ENCODE peak calls at places on chromosomes 3 and 15, in seven cellular contexts. One of them, this sample, is unnamed.

GRCh38 chr3:87867001-87867400 is 191.8 kb downstream of the CGGBP1 start:
- DNase-seq in mesenchymal stem cell: peak
- DNase-seq in IMR-90: no peak
- DNase-seq in mesendoderm: peak
- DNase-seq in trophoblast cell: no peak
- DNase-seq in neuronal stem cell: no peak
- DNase-seq in H1: no peak
- DNase-seq in this sample: no peak

GRCh38 chr15:75663931-75664421 is 16.3 kb downstream of the SNX33 start:
- DNase-seq in IMR-90: no peak
- DNase-seq in neuronal stem cell: no peak
- DNase-seq in mesenchymal stem cell: no peak
- DNase-seq in mesendoderm: no peak
- DNase-seq in H1: no peak
- DNase-seq in trophoblast cell: peak
- DNase-seq in this sample: no peak

GRCh38 chr15:95551580-95551979 is 778.9 kb upstream of the NR2F2 start:
- DNase-seq in H1: no peak
- DNase-seq in trophoblast cell: no peak
- DNase-seq in neuronal stem cell: no peak
- DNase-seq in mesendoderm: no peak
- DNase-seq in IMR-90: no peak
- DNase-seq in mesenchymal stem cell: no peak
- DNase-seq in this sample: no peak

GRCh38 chr3:136490646-136491405 is 240.7 kb downstream of the PCCB start:
- DNase-seq in mesenchymal stem cell: no peak
- DNase-seq in IMR-90: no peak
- DNase-seq in H1: no peak
- DNase-seq in mesendoderm: no peak
- DNase-seq in trophoblast cell: no peak
- DNase-seq in neuronal stem cell: no peak
- DNase-seq in this sample: no peak

GRCh38 chr3:178019645-178020044 is 516.6 kb upstream of the KCNMB2 start:
- DNase-seq in mesenchymal stem cell: no peak
- DNase-seq in mesendoderm: no peak
- DNase-seq in H1: no peak
- DNase-seq in IMR-90: no peak
- DNase-seq in neuronal stem cell: no peak
- DNase-seq in trophoblast cell: no peak
- DNase-seq in this sample: no peak

GRCh38 chr15:92954578-92954977 is 54.5 kb downstream of the CHD2 start:
- DNase-seq in neuronal stem cell: no peak
- DNase-seq in IMR-90: no peak
- DNase-seq in H1: no peak
- DNase-seq in mesenchymal stem cell: no peak
- DNase-seq in mesendoderm: peak
- DNase-seq in trophoblast cell: no peak
- DNase-seq in this sample: no peak

GRCh38 chr3:90091557-90091956 is 984.1 kb downstream of the EPHA3 start:
- DNase-seq in H1: no peak
- DNase-seq in mesenchymal stem cell: peak
- DNase-seq in IMR-90: peak
- DNase-seq in neuronal stem cell: no peak
- DNase-seq in mesendoderm: peak
- DNase-seq in trophoblast cell: no peak
- DNase-seq in this sample: peak

GRCh38 chr3:153624310-153625030 is 462.4 kb downstream of the RAP2B start:
- DNase-seq in trophoblast cell: no peak
- DNase-seq in neuronal stem cell: no peak
- DNase-seq in mesenchymal stem cell: no peak
- DNase-seq in IMR-90: no peak
- DNase-seq in H1: no peak
- DNase-seq in mesendoderm: no peak
- DNase-seq in this sample: no peak

GRCh38 chr3:190513409-190514162 is at the start of gene IL1RAP:
- DNase-seq in H1: peak
- DNase-seq in mesendoderm: peak
- DNase-seq in trophoblast cell: peak
- DNase-seq in IMR-90: peak
- DNase-seq in neuronal stem cell: peak
- DNase-seq in mesenchymal stem cell: peak
- DNase-seq in this sample: peak

GRCh38 chr3:11411956-11412355 is 139.8 kb downstream of the ATG7 start:
- DNase-seq in H1: no peak
- DNase-seq in IMR-90: no peak
- DNase-seq in trophoblast cell: no peak
- DNase-seq in mesendoderm: no peak
- DNase-seq in neuronal stem cell: no peak
- DNase-seq in mesenchymal stem cell: no peak
- DNase-seq in this sample: no peak

GRCh38 chr3:71724584-71725278 is 471 bp downstream of the EIF4E3 start:
- DNase-seq in mesendoderm: no peak
- DNase-seq in mesenchymal stem cell: peak
- DNase-seq in IMR-90: no peak
- DNase-seq in H1: no peak
- DNase-seq in neuronal stem cell: peak
- DNase-seq in trophoblast cell: no peak
- DNase-seq in this sample: no peak

GRCh38 chr3:172711457-172711800 is 562 bp upstream of the NCEH1 start:
- DNase-seq in mesendoderm: no peak
- DNase-seq in H1: no peak
- DNase-seq in mesenchymal stem cell: no peak
- DNase-seq in IMR-90: no peak
- DNase-seq in neuronal stem cell: no peak
- DNase-seq in trophoblast cell: peak
- DNase-seq in this sample: no peak

GRCh38 chr3:139318826-139319225 is 25.0 kb upstream of the MRPS22 start:
- DNase-seq in H1: no peak
- DNase-seq in neuronal stem cell: no peak
- DNase-seq in mesendoderm: no peak
- DNase-seq in IMR-90: no peak
- DNase-seq in mesenchymal stem cell: no peak
- DNase-seq in trophoblast cell: no peak
- DNase-seq in this sample: no peak

DNA sequence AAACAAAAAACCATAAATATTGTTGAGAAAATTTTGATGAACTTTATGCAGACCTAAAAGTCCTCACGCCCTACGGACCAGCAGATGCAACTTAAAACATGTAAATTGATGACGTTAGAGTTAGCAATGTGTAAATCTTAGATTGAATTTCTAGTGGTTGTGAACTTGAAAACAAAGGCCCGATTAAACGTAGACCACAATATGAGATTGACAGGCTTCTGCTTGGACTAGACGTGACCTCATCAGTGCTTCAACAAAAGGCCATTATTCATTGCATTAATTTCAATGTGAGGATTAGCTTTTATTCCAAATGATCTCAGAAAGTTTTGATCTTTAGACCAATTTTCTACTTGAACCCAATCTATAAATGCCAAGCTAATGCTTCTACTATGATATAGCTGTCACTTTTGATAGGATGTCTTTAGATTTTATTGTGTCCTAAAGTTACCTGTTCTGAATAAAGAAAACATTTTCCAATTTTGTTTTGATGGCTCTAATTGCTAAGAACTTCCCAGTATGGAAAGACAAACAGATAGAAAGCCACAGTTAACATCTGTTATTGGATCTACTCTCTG is 55.4 kb upstream of the SPPL2A start:
- DNase-seq in trophoblast cell: no peak
- DNase-seq in mesendoderm: no peak
- DNase-seq in IMR-90: no peak
- DNase-seq in H1: no peak
- DNase-seq in neuronal stem cell: no peak
- DNase-seq in mesenchymal stem cell: no peak
- DNase-seq in this sample: no peak
- H3K4ac ChIP-seq in trophoblast cell: no peak
- H3K4ac ChIP-seq in mesendoderm: no peak
- H3K4ac ChIP-seq in IMR-90: no peak
- H3K4ac ChIP-seq in H1: no peak
- H3K4ac ChIP-seq in neuronal stem cell: no peak
- H3K4ac ChIP-seq in mesenchymal stem cell: no peak
- H3K4ac ChIP-seq in this sample: no peak

GRCh38 chr15:39882602-39883001 is 37.5 kb downstream of the GPR176 start:
- DNase-seq in neuronal stem cell: no peak
- DNase-seq in mesendoderm: no peak
- DNase-seq in H1: no peak
- DNase-seq in trophoblast cell: no peak
- DNase-seq in IMR-90: no peak
- DNase-seq in mesenchymal stem cell: no peak
- DNase-seq in this sample: no peak

GRCh38 chr15:39887832-39888231 is 32.2 kb downstream of the GPR176 start:
- DNase-seq in IMR-90: peak
- DNase-seq in trophoblast cell: no peak
- DNase-seq in mesendoderm: peak
- DNase-seq in neuronal stem cell: no peak
- DNase-seq in mesenchymal stem cell: peak
- DNase-seq in H1: no peak
- DNase-seq in this sample: peak

GRCh38 chr15:39887211-39887610 is 32.9 kb downstream of the GPR176 start:
- DNase-seq in H1: peak
- DNase-seq in mesenchymal stem cell: no peak
- DNase-seq in trophoblast cell: no peak
- DNase-seq in mesendoderm: peak
- DNase-seq in neuronal stem cell: no peak
- DNase-seq in IMR-90: no peak
- DNase-seq in this sample: peak

GRCh38 chr15:39886418-39886817 is 33.6 kb downstream of the GPR176 start:
- DNase-seq in mesenchymal stem cell: no peak
- DNase-seq in trophoblast cell: no peak
- DNase-seq in H1: no peak
- DNase-seq in IMR-90: no peak
- DNase-seq in neuronal stem cell: no peak
- DNase-seq in mesendoderm: peak
- DNase-seq in this sample: no peak

DNA sequence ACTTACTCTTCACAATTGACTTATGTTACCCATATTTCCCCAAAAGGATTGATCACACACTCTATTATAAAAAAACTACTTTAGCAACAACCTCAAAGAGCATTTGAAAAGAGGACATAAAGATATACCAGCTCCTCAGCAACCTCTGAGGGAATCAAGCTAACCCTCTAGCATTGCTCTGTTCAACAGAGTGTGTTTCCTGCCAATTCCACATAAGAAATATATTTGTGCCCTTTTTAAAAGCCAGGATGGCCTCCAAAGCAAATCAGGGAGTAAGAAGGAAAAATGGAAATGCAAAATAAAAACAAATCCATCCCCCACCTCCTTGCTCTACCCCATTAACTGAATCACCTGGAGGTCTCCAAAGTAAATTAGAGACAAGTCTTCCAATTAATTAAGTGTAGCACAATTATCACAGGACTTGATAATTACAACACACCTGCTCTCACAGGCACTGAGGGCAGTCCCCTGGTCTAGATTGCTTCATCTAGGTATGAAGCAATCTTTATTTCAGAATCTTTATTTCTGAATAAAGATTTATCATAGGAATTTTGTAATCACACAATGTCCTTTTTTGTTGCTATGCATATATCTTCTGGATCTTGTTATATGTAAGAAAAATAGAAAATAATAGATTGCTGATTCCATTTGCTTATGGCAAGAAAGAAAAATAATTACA is 34.8 kb downstream of the GPR176 start:
- DNase-seq in mesendoderm: no peak
- DNase-seq in IMR-90: no peak
- DNase-seq in mesenchymal stem cell: no peak
- DNase-seq in H1: no peak
- DNase-seq in trophoblast cell: no peak
- DNase-seq in neuronal stem cell: no peak
- DNase-seq in this sample: no peak
- H3K4ac ChIP-seq in mesendoderm: no peak
- H3K4ac ChIP-seq in IMR-90: no peak
- H3K4ac ChIP-seq in mesenchymal stem cell: no peak
- H3K4ac ChIP-seq in H1: no peak
- H3K4ac ChIP-seq in trophoblast cell: no peak
- H3K4ac ChIP-seq in neuronal stem cell: no peak
- H3K4ac ChIP-seq in this sample: no peak

DNA sequence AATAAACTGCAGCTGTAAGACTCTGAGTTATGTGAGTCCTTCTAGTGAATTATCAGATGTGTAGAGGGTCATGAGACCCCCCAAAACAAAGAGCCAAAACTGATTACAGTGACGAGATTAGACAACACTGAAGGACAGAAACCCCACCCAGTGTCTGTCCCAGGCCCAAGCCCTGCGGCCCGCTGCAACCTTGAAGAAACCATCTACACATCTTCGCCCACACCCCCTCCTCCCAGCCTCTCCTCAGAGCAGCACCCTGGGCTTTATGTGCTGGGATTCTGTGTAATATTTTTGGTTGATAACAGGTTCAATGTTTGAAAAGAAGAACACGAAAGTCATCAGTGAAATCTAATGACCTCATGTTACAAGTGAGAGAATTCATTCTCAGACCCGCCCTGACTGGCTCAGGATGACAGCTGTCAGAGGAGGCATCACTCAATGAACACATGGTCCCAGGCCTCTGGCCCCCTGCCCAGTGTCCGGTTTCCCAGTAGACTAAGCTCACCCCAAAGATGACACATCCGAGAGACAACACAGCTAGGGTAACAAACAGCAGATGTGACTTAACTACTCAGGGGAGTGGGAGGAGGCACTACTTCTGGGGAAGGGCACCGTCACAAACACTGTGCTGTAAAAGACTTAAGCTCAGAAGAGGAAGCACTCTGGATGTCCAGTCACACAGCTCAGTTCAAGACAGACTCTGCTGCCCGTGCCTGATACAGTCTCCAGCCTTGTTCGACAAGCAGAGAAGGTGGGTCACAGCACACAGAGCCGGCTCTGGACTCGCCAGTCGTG is 48.9 kb downstream of the NIPA2 start:
- DNase-seq in neuronal stem cell: no peak
- DNase-seq in IMR-90: peak
- DNase-seq in H1: no peak
- DNase-seq in mesenchymal stem cell: peak
- DNase-seq in trophoblast cell: no peak
- DNase-seq in mesendoderm: no peak
- DNase-seq in this sample: no peak
- H3K4ac ChIP-seq in neuronal stem cell: no peak
- H3K4ac ChIP-seq in IMR-90: peak
- H3K4ac ChIP-seq in H1: no peak
- H3K4ac ChIP-seq in mesenchymal stem cell: no peak
- H3K4ac ChIP-seq in trophoblast cell: no peak
- H3K4ac ChIP-seq in mesendoderm: no peak
- H3K4ac ChIP-seq in this sample: no peak

DNA sequence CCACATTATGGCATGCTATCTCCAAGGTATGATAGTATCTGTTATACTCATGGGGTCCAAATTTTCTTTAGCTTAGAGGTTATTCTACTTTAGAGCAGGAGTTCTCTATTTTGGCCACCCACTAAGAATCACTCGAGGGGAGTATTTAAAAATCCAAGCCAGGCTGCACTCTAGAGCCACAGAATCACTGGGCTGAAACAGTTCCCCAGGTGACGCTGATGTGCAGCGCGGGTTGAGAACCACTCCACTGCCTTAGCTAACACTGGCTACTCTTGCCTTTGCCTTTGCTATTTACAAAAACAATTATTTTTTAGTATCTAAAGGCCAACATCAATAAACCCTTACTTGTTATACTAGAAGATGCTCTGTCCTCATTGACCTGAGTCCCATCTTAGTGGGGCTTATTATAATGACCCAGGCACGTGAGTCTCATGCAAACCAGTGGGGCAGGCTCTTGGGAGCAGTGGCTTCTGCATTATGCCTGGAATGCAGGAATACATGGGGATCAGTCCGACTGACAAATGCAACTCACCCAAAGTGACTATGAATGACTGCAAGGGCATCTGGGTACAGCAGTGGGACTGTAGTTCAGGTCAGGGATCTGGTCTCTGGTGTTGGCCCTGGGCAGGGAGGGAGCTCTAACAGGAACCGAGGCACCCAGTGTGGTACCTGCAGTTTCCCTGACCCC is 21.7 kb upstream of the CGNL1 start:
- DNase-seq in mesendoderm: no peak
- DNase-seq in neuronal stem cell: no peak
- DNase-seq in IMR-90: no peak
- DNase-seq in H1: no peak
- DNase-seq in trophoblast cell: no peak
- DNase-seq in mesenchymal stem cell: no peak
- DNase-seq in this sample: no peak
- H3K4ac ChIP-seq in mesendoderm: no peak
- H3K4ac ChIP-seq in neuronal stem cell: no peak
- H3K4ac ChIP-seq in IMR-90: no peak
- H3K4ac ChIP-seq in H1: no peak
- H3K4ac ChIP-seq in trophoblast cell: no peak
- H3K4ac ChIP-seq in mesenchymal stem cell: no peak
- H3K4ac ChIP-seq in this sample: no peak

This sample was measured in H9.